ENCODE peak calls at places on chromosomes 12 and 14, in five cellular contexts. Q, R, O, C and G are unnamed samples.

GRCh38 chr14:24911324-24912095 is 138.4 kb downstream of the STXBP6 start:
- DNase-seq in Q (no peak), C (peak), R (no peak), O (no peak), G (peak)

GRCh38 chr12:131733874-131734273 is 23.0 kb downstream of the SFSWAP start:
- DNase-seq in C (no peak), Q (no peak), R (no peak), O (no peak), G (no peak)

GRCh38 chr12:1913377-1914115 is 4.9 kb downstream of the CACNA2D4 start:
- DNase-seq in O (no peak), Q (no peak), R (no peak), C (no peak), G (no peak)

GRCh38 chr14:102527255-102528232 is 18.0 kb upstream of the ANKRD9 start:
- DNase-seq in R (peak), C (peak), Q (no peak), O (peak), G (peak)

GRCh38 chr12:122473543-122474323 is 27.0 kb downstream of the ZCCHC8 start:
- DNase-seq in R (no peak), C (peak), Q (no peak), O (no peak), G (peak)

GRCh38 chr14:25233613-25234012 is 183.7 kb upstream of the STXBP6 start:
- DNase-seq in Q (no peak), O (no peak), C (no peak), R (no peak), G (no peak)

GRCh38 chr14:99809864-99810854 is 16.9 kb downstream of the EML1 start:
- DNase-seq in O (no peak), C (no peak), Q (no peak), R (no peak), G (no peak)

GRCh38 chr12:39451977-39452376 is 9.1 kb upstream of the KIF21A start:
- DNase-seq in R (no peak), Q (no peak), C (no peak), O (no peak), G (peak)

GRCh38 chr14:81974543-81974942 is 440.9 kb upstream of the SEL1L start:
- DNase-seq in O (no peak), R (no peak), Q (no peak), C (no peak), G (no peak)

GRCh38 chr14:71003156-71003555 is 95.9 kb downstream of the PCNX1 start:
- DNase-seq in R (no peak), C (no peak), Q (no peak), O (no peak), G (no peak)
- TF ChIP-seq CTCF in R (no peak), C (no peak), Q (no peak), O (no peak), G (no peak)

GRCh38 chr14:96303981-96304380 is 48.0 kb downstream of the BDKRB1 start:
- DNase-seq in Q (no peak), O (no peak), C (no peak), R (no peak), G (no peak)

GRCh38 chr14:96309907-96310330 is 53.2 kb downstream of the ATG2B start:
- DNase-seq in R (peak), C (no peak), Q (no peak), O (no peak), G (no peak)

GRCh38 chr14:96304956-96305355 is 48.9 kb downstream of the BDKRB1 start:
- DNase-seq in C (peak), O (peak), R (no peak), Q (peak), G (peak)

GRCh38 chr14:96309128-96309906 is 53.3 kb downstream of the BDKRB1 start:
- DNase-seq in Q (no peak), C (no peak), R (peak), O (no peak), G (no peak)

DNA sequence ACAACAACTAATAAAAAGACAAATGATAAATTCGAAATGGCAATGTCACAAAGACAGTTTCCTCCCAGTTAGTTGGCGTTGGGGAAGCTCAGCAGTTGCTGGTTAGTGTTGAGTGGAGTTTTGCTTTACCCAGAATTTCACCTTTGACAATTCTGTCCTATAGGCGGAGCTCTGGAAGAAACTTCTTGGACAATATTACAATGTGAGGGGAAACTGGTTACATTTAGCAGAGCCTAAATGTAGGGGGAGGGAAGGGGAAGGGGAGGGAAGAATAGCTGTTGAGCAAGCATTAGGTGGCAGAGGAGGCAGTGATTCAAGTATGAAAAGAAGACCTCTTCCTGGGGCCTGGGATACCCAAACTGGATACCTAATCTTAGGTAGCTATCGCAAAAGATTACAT is 51.4 kb downstream of the BDKRB1 start:
- DNase-seq in C (no peak), R (peak), Q (no peak), O (peak), G (no peak)
- TF ChIP-seq CTCF in C (no peak), R (peak), Q (no peak), O (peak), G (no peak)

GRCh38 chr14:79543966-79544365 is 667.3 kb downstream of the DIO2 start:
- DNase-seq in O (peak), C (no peak), R (peak), Q (peak), G (peak)
- TF ChIP-seq CTCF in O (peak), C (no peak), R (peak), Q (peak), G (peak)

DNA sequence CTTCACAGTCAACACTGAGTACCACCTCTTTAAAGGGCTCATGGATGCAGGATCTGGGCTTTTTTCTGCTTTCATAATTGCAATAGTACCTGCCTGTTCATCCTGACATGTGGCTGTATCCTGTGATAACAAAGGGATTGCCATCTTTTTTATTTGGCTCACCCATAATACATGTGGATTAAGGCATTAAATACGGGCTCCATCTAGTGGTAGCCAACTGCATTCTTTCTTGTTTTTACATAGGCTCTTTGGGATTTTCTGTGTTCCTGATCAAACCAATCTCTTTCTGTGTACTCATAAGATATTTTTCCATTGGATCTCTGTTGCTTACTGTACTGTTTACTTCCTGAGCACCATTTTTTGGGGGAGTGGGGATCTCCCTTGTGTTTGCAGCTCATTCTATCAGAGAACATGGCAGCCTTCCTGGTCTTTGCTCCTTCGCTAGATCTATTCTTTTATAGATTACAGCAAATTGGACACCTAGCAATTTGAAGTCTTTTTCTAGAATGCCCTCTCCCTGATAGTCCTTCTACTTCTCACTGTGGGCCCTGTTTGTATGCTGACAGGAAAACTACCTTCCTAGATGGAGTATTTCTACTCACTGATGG is 723.4 kb upstream of the MDGA2 start:
- DNase-seq in Q (peak), O (peak), C (peak), R (peak), G (peak)
- TF ChIP-seq CTCF in Q (peak), O (peak), C (peak), R (peak), G (peak)